ENCODE peak calls at places on chromosomes 3 and 15, in nine cellular contexts. E is heart right ventricle; D is effector CD8-positive, alpha-beta T cell; B is stimulated activated CD8-positive, alpha-beta memory T cell treated with anti-CD3 and anti-CD28 coated beads, Interleukin-7, amount 100 ng/mL, for 4 hours; V is stimulated activated CD4-positive, alpha-beta T cell treated with anti-CD3 and anti-CD28 coated beads, Interleukin-15, amount 100 ng/mL, for 24 hours; R is amygdala; Q is astrocyte of the spinal cord; H is A549; T is T-helper 9 cell. I is an unnamed sample.

GRCh38 chr15:66883322-66883911 is 181.4 kb downstream of the SMAD6 start:
- DNase-seq in R (peak), E (peak), H (peak), V (peak), T (no peak), B (no peak), Q (peak), D (no peak), I (no peak)

GRCh38 chr15:94887406-94887805 is 656.0 kb downstream of the MCTP2 start:
- DNase-seq in V (no peak), E (no peak), D (no peak), Q (no peak), B (no peak), H (no peak), T (no peak), R (no peak), I (no peak)

GRCh38 chr3:150114273-150114672 is 143.6 kb upstream of the PFN2 start:
- DNase-seq in B (no peak), V (no peak), D (no peak), Q (no peak), T (no peak), R (no peak), H (no peak), E (no peak), I (no peak)

GRCh38 chr3:63479661-63480035 is 172.8 kb upstream of the SNTN start:
- DNase-seq in V (no peak), Q (no peak), B (no peak), H (no peak), T (no peak), E (no peak), R (no peak), D (no peak), I (no peak)

GRCh38 chr15:83115831-83116565 is 8.6 kb downstream of the TM6SF1 start:
- DNase-seq in D (no peak), T (no peak), V (no peak), R (no peak), E (no peak), H (no peak), Q (no peak), B (no peak), I (no peak)

GRCh38 chr3:194206375-194206774 is 70.4 kb downstream of the HES1 start:
- DNase-seq in V (no peak), D (no peak), Q (peak), R (no peak), B (no peak), E (no peak), T (no peak), H (no peak), I (no peak)

GRCh38 chr15:65939901-65940617 is 70.8 kb downstream of the RAB11A start:
- DNase-seq in Q (peak), T (no peak), E (peak), R (no peak), V (no peak), H (peak), D (no peak), B (no peak), I (no peak)

GRCh38 chr15:88166330-88166993 is 90.1 kb downstream of the NTRK3 start:
- DNase-seq in B (no peak), Q (no peak), D (no peak), V (peak), H (no peak), T (no peak), R (no peak), E (no peak), I (no peak)

GRCh38 chr15:81530271-81530670 is 156.3 kb upstream of the TMC3 start:
- DNase-seq in Q (no peak), H (no peak), E (no peak), D (no peak), B (no peak), T (no peak), V (no peak), R (no peak), I (no peak)

GRCh38 chr15:40960151-40960885 is 7.0 kb downstream of the CHAC1 start:
- DNase-seq in R (no peak), B (no peak), H (no peak), T (no peak), V (no peak), D (no peak), Q (no peak), E (no peak), I (no peak)

GRCh38 chr3:112042842-112043280 is 8.3 kb downstream of the TMPRSS7 start:
- DNase-seq in B (no peak), Q (no peak), D (no peak), R (no peak), T (no peak), E (no peak), H (peak), V (no peak), I (no peak)

GRCh38 chr3:182382112-182382857 is 411.0 kb upstream of the ATP11B start:
- DNase-seq in D (no peak), B (no peak), E (no peak), Q (no peak), R (no peak), V (no peak), T (no peak), H (no peak), I (no peak)

GRCh38 chr15:91067026-91067425 is 33.0 kb upstream of the SV2B start:
- DNase-seq in R (no peak), E (no peak), D (no peak), H (no peak), B (no peak), T (no peak), Q (no peak), V (no peak), I (no peak)

GRCh38 chr3:178195824-178196223 is 340.4 kb upstream of the KCNMB2 start:
- DNase-seq in Q (peak), D (no peak), H (no peak), T (no peak), V (no peak), R (no peak), B (no peak), E (no peak), I (no peak)

GRCh38 chr3:14268897-14269296 is 90.3 kb downstream of the LSM3 start:
- DNase-seq in E (no peak), Q (no peak), V (no peak), T (no peak), B (no peak), R (no peak), H (no peak), D (no peak), I (no peak)

GRCh38 chr15:85024509-85025336 is 43.1 kb downstream of the PDE8A start:
- DNase-seq in T (no peak), D (no peak), R (no peak), E (no peak), V (no peak), H (peak), B (no peak), Q (peak), I (no peak)

GRCh38 chr15:60928987-60929386 is 300.1 kb downstream of the RORA start:
- DNase-seq in V (no peak), B (no peak), R (no peak), T (no peak), H (no peak), D (no peak), E (no peak), Q (no peak), I (no peak)

GRCh38 chr3:52783211-52783555 is 5.8 kb downstream of the ITIH1 start:
- DNase-seq in V (no peak), E (no peak), B (no peak), T (no peak), H (no peak), R (no peak), Q (no peak), D (no peak), I (no peak)

GRCh38 chr3:8732413-8732812 is 1.2 kb upstream of the CAV3 start:
- DNase-seq in Q (no peak), H (no peak), R (no peak), E (no peak), B (no peak), V (no peak), T (no peak), D (no peak), I (no peak)